ENCODE peak calls at places on chromosomes 12 and 14, in six cellular contexts. N is astrocyte of the spinal cord, F is body of pancreas, J is HFFc6, L is suprapubic skin, D is neural progenitor cell. O is an unnamed sample.

GRCh38 chr14:68787235-68787727 is 5.6 kb downstream of the ZFP36L1 start:
- DNase-seq in D (peak), F (peak), L (no peak), J (no peak), N (peak), O (no peak)

GRCh38 chr12:113697646-113698504 is 226.2 kb upstream of the LHX5 start:
- DNase-seq in J (no peak), D (peak), N (no peak), F (no peak), L (no peak), O (no peak)

GRCh38 chr14:104400355-104400754 is 179.2 kb upstream of the C14orf180 start:
- DNase-seq in D (no peak), N (no peak), J (no peak), L (no peak), F (no peak), O (no peak)

GRCh38 chr14:89377544-89377943 is 39.5 kb downstream of the FOXN3 start:
- DNase-seq in D (no peak), N (no peak), L (no peak), F (no peak), J (no peak), O (no peak)

GRCh38 chr12:12156835-12157234 is 86.1 kb downstream of the BCL2L14 start:
- DNase-seq in N (no peak), L (no peak), D (no peak), F (no peak), J (no peak), O (no peak)

GRCh38 chr14:21398901-21399300 is 15.1 kb upstream of the SUPT16H start:
- DNase-seq in J (no peak), N (no peak), F (no peak), L (no peak), D (no peak), O (no peak)

GRCh38 chr14:61672796-61673195 is 22.5 kb upstream of the HIF1A start:
- DNase-seq in D (no peak), F (no peak), J (no peak), N (no peak), L (no peak), O (no peak)

GRCh38 chr12:58888131-58888783 is 32.0 kb downstream of the LRIG3 start:
- DNase-seq in N (peak), L (no peak), D (no peak), J (peak), F (peak), O (no peak)

GRCh38 chr14:23052182-23052623 is 5.1 kb downstream of the CDH24 start:
- DNase-seq in J (no peak), D (no peak), L (no peak), N (no peak), F (no peak), O (no peak)

GRCh38 chr14:55611859-55612258 is 31.9 kb downstream of the KTN1 start:
- DNase-seq in D (no peak), J (no peak), F (no peak), N (no peak), L (no peak), O (no peak)

GRCh38 chr14:96418075-96418474 is 26.1 kb downstream of the AK7 start:
- DNase-seq in L (no peak), N (no peak), J (no peak), F (no peak), D (no peak), O (no peak)

GRCh38 chr12:63319386-63319785 is 168.4 kb upstream of the AVPR1A start:
- DNase-seq in J (peak), D (no peak), L (no peak), F (no peak), N (peak), O (no peak)
- TF ChIP-seq CTCF in J (no peak), D (no peak), L (no peak), F (no peak), N (no peak), O (no peak)

GRCh38 chr12:22728989-22729388 is 104.0 kb downstream of the ETNK1 start:
- DNase-seq in N (peak), F (no peak), L (no peak), D (peak), J (no peak), O (no peak)

GRCh38 chr12:22729898-22730443 is 105.0 kb downstream of the ETNK1 start:
- DNase-seq in N (peak), D (no peak), J (peak), L (no peak), F (no peak), O (no peak)

GRCh38 chr12:22729431-22729830 is 104.5 kb downstream of the ETNK1 start:
- DNase-seq in D (no peak), F (no peak), N (no peak), J (no peak), L (no peak), O (no peak)

GRCh38 chr12:22731231-22731630 is 106.3 kb downstream of the ETNK1 start:
- DNase-seq in J (no peak), D (no peak), F (no peak), N (no peak), L (no peak), O (no peak)

GRCh38 chr12:22733756-22734155 is 108.8 kb downstream of the ETNK1 start:
- DNase-seq in N (no peak), D (no peak), F (no peak), J (peak), L (no peak), O (no peak)
- TF ChIP-seq CTCF in N (no peak), D (no peak), F (no peak), J (no peak), L (no peak), O (no peak)

GRCh38 chr14:81252278-81252677 is 31.5 kb upstream of the GTF2A1 start:
- DNase-seq in J (no peak), L (no peak), N (no peak), F (no peak), D (no peak), O (no peak)
- TF ChIP-seq CTCF in J (no peak), L (no peak), N (no peak), F (no peak), D (peak), O (no peak)

GRCh38 chr14:70045296-70045695 is 143.5 kb downstream of the SLC8A3 start:
- DNase-seq in J (no peak), D (no peak), N (no peak), F (no peak), L (no peak), O (no peak)
- TF ChIP-seq CTCF in J (no peak), D (no peak), N (no peak), F (no peak), L (no peak), O (no peak)

DNA sequence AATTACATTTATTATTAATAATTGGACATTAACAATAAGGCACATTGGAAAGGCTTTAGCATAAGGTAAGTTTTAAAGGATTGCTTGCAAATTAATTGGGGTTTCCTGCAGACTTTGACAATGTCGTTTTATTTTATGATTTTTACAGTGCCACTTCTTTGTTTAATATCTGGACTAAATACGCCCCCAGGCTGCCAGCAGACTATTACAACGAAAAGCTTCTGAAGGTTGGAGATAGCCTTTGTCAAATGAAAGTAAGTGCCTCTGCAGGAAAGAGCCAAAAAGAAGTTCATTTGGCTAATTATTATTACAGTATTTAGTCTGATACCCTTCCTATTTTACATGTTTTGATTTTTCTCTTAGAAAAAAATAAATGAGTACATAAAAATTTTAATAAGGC is 11.3 kb downstream of the CFAP54 start:
- DNase-seq in N (peak), L (no peak), J (peak), D (no peak), F (no peak), O (no peak)
- TF ChIP-seq CTCF in N (peak), L (no peak), J (peak), D (no peak), F (no peak), O (no peak)

DNA sequence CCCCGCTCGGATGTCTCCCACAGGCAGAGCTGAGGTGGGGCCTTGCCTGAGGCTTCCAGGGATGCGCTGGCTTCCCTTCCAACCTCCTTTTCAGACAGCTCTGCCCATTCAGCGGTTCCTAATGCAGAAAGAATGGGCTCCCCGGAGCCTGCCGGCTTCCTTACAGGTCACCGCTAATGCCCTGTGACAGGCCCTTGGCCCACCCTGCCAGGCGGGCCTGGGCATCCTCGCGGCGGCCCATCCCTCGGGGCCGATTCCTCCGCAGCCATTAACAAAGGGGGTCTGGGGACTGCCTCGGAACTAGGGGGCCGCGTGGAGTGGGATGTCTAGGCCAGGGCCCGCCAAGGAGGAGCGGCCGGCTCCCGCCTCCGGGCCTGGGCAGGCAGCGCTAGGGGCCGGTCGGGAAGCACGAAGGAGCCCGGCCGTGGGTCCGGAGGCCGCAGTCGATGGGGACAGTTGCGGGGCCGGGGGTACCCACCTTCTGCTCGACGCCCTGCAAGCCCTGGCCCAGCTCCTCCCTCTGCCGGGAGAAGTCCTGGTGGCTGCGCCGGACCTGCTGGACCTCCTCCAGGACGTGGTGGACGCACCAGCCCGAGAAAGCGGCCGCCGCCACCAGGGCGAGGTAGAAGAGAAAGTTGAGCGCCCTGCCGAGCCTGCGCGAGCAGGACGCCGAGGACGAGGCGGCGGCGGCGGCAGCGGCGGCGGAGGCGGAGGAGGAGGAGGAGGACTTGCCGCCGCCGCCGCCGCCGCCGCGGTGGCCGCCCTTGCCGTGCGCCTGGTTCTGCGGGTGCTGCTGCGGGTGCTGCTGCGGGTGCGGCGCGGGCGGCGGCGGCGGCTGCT is 709 bp downstream of the CKAP4 start:
- DNase-seq in J (peak), F (peak), N (peak), L (peak), D (peak), O (peak)
- TF ChIP-seq CTCF in J (no peak), F (peak), N (no peak), L (no peak), D (no peak), O (peak)

DNA sequence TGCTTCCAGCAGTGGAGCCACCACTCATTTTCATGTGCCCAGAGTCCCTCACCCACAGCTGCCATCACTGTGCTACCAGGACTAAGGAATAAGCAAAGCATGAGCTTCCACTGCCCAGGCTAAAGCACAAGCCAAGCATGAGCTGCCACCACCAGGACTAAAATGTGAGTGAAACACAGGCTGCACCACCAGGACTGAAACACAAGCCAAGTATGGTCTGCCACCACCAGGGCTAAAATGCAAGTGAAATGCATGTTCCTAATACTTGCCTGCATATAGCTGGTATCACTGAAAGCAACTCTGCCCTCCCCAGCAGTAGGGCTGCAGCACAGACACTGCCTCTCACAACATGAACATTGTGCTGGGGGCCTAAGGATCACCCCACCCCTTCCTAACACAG is 30.0 kb downstream of the CEP83 start:
- DNase-seq in J (peak), N (no peak), L (no peak), D (no peak), F (no peak), O (no peak)
- TF ChIP-seq CTCF in J (no peak), N (no peak), L (no peak), D (no peak), F (no peak), O (no peak)

GRCh38 chr12:104941454-104941853 is 16.6 kb downstream of the SLC41A2 start:
- DNase-seq in J (no peak), N (no peak), L (no peak), D (no peak), F (no peak), O (no peak)
- TF ChIP-seq CTCF in J (no peak), N (no peak), L (no peak), D (no peak), F (no peak), O (no peak)

GRCh38 chr12:127355061-127355820 is 911.7 kb upstream of the TMEM132C start:
- DNase-seq in N (peak), L (no peak), D (peak), J (peak), F (no peak), O (no peak)
- TF ChIP-seq CTCF in N (peak), L (no peak), D (peak), J (peak), F (peak), O (peak)

O was measured in neural crest cell.